ENCODE peak calls at places on chromosomes 11 and 22, in eight cellular contexts. One of them, this sample, is unnamed.

GRCh38 chr11:10432971-10433370 is 22.1 kb upstream of the AMPD3 start:
- DNase-seq in uterus: no peak
- DNase-seq in IMR-90: no peak
- DNase-seq in right lobe of liver: no peak
- DNase-seq in suprapubic skin: no peak
- DNase-seq in adrenal gland: no peak
- DNase-seq in HepG2: no peak
- DNase-seq in heart left ventricle: no peak
- DNase-seq in this sample: no peak

GRCh38 chr11:72239849-72240460 is 4.0 kb downstream of the PHOX2A start:
- DNase-seq in uterus: peak
- DNase-seq in IMR-90: no peak
- DNase-seq in right lobe of liver: peak
- DNase-seq in suprapubic skin: peak
- DNase-seq in adrenal gland: peak
- DNase-seq in HepG2: no peak
- DNase-seq in heart left ventricle: peak
- DNase-seq in this sample: peak

GRCh38 chr11:126502159-126502558 is 146.7 kb downstream of the ST3GAL4 start:
- DNase-seq in uterus: no peak
- DNase-seq in IMR-90: no peak
- DNase-seq in right lobe of liver: no peak
- DNase-seq in suprapubic skin: no peak
- DNase-seq in adrenal gland: no peak
- DNase-seq in HepG2: no peak
- DNase-seq in heart left ventricle: no peak
- DNase-seq in this sample: no peak

GRCh38 chr11:72038491-72038890 is 39.8 kb downstream of the IL18BP start:
- DNase-seq in uterus: peak
- DNase-seq in IMR-90: peak
- DNase-seq in right lobe of liver: no peak
- DNase-seq in suprapubic skin: peak
- DNase-seq in adrenal gland: peak
- DNase-seq in HepG2: no peak
- DNase-seq in heart left ventricle: peak
- DNase-seq in this sample: peak

GRCh38 chr11:126718319-126718718 is 282.3 kb downstream of the KIRREL3 start:
- DNase-seq in uterus: no peak
- DNase-seq in IMR-90: peak
- DNase-seq in right lobe of liver: no peak
- DNase-seq in suprapubic skin: no peak
- DNase-seq in adrenal gland: no peak
- DNase-seq in HepG2: no peak
- DNase-seq in heart left ventricle: no peak
- DNase-seq in this sample: no peak

GRCh38 chr11:124310746-124311145 is 3.0 kb downstream of the OR8D1 start:
- DNase-seq in uterus: no peak
- DNase-seq in IMR-90: peak
- DNase-seq in right lobe of liver: no peak
- DNase-seq in suprapubic skin: no peak
- DNase-seq in adrenal gland: no peak
- DNase-seq in HepG2: no peak
- DNase-seq in heart left ventricle: no peak
- DNase-seq in this sample: no peak

GRCh38 chr11:118615996-118616395 is 8.6 kb downstream of the PHLDB1 start:
- DNase-seq in uterus: peak
- DNase-seq in IMR-90: no peak
- DNase-seq in right lobe of liver: no peak
- DNase-seq in suprapubic skin: peak
- DNase-seq in adrenal gland: no peak
- DNase-seq in HepG2: no peak
- DNase-seq in heart left ventricle: no peak
- DNase-seq in this sample: no peak

GRCh38 chr11:34632105-34632780 is 11.3 kb downstream of the EHF start:
- DNase-seq in uterus: no peak
- DNase-seq in IMR-90: no peak
- DNase-seq in right lobe of liver: no peak
- DNase-seq in suprapubic skin: no peak
- DNase-seq in adrenal gland: peak
- DNase-seq in HepG2: no peak
- DNase-seq in heart left ventricle: peak
- DNase-seq in this sample: peak

GRCh38 chr11:7869467-7869866 is 61.6 kb downstream of the OR10A6 start:
- DNase-seq in uterus: no peak
- DNase-seq in IMR-90: no peak
- DNase-seq in right lobe of liver: no peak
- DNase-seq in suprapubic skin: no peak
- DNase-seq in adrenal gland: no peak
- DNase-seq in HepG2: peak
- DNase-seq in heart left ventricle: no peak
- DNase-seq in this sample: no peak

GRCh38 chr22:19509923-19510322 is 14.3 kb downstream of the CLDN5 start:
- DNase-seq in uterus: no peak
- DNase-seq in IMR-90: no peak
- DNase-seq in right lobe of liver: no peak
- DNase-seq in suprapubic skin: no peak
- DNase-seq in adrenal gland: no peak
- DNase-seq in HepG2: no peak
- DNase-seq in heart left ventricle: no peak
- DNase-seq in this sample: no peak

GRCh38 chr11:119957951-119958350 is 180.0 kb downstream of the TRIM29 start:
- DNase-seq in uterus: no peak
- DNase-seq in IMR-90: no peak
- DNase-seq in right lobe of liver: no peak
- DNase-seq in suprapubic skin: no peak
- DNase-seq in adrenal gland: no peak
- DNase-seq in HepG2: no peak
- DNase-seq in heart left ventricle: no peak
- DNase-seq in this sample: no peak
- TF ChIP-seq POLR2A in uterus: no peak
- TF ChIP-seq POLR2A in IMR-90: no peak
- TF ChIP-seq POLR2A in right lobe of liver: no peak
- TF ChIP-seq POLR2A in suprapubic skin: no peak
- TF ChIP-seq POLR2A in adrenal gland: no peak
- TF ChIP-seq POLR2A in HepG2: no peak
- TF ChIP-seq POLR2A in heart left ventricle: no peak
- TF ChIP-seq POLR2A in this sample: no peak

GRCh38 chr11:1572200-1573076 is at the start of gene DUSP8:
- DNase-seq in uterus: peak
- DNase-seq in IMR-90: peak
- DNase-seq in right lobe of liver: peak
- DNase-seq in suprapubic skin: peak
- DNase-seq in adrenal gland: peak
- DNase-seq in HepG2: peak
- DNase-seq in heart left ventricle: peak
- DNase-seq in this sample: peak
- H3K27ac ChIP-seq in uterus: peak
- H3K27ac ChIP-seq in IMR-90: peak
- H3K27ac ChIP-seq in right lobe of liver: peak
- H3K27ac ChIP-seq in suprapubic skin: peak
- H3K27ac ChIP-seq in adrenal gland: no peak
- H3K27ac ChIP-seq in HepG2: no peak
- H3K27ac ChIP-seq in heart left ventricle: peak
- H3K27ac ChIP-seq in this sample: peak

GRCh38 chr11:61816736-61817455 is at the start of gene FADS1:
- DNase-seq in uterus: peak
- DNase-seq in IMR-90: peak
- DNase-seq in right lobe of liver: peak
- DNase-seq in suprapubic skin: peak
- DNase-seq in adrenal gland: peak
- DNase-seq in HepG2: peak
- DNase-seq in heart left ventricle: peak
- DNase-seq in this sample: peak
- TF ChIP-seq POLR2A in uterus: peak
- TF ChIP-seq POLR2A in IMR-90: peak
- TF ChIP-seq POLR2A in right lobe of liver: peak
- TF ChIP-seq POLR2A in suprapubic skin: no peak
- TF ChIP-seq POLR2A in adrenal gland: peak
- TF ChIP-seq POLR2A in HepG2: no peak
- TF ChIP-seq POLR2A in heart left ventricle: no peak
- TF ChIP-seq POLR2A in this sample: peak

GRCh38 chr11:130191896-130192295 is 32.3 kb downstream of the ST14 start:
- DNase-seq in uterus: no peak
- DNase-seq in IMR-90: no peak
- DNase-seq in right lobe of liver: no peak
- DNase-seq in suprapubic skin: no peak
- DNase-seq in adrenal gland: no peak
- DNase-seq in HepG2: no peak
- DNase-seq in heart left ventricle: no peak
- DNase-seq in this sample: no peak
- H3K27ac ChIP-seq in uterus: no peak
- H3K27ac ChIP-seq in IMR-90: no peak
- H3K27ac ChIP-seq in right lobe of liver: no peak
- H3K27ac ChIP-seq in suprapubic skin: no peak
- H3K27ac ChIP-seq in adrenal gland: no peak
- H3K27ac ChIP-seq in HepG2: peak
- H3K27ac ChIP-seq in heart left ventricle: no peak
- H3K27ac ChIP-seq in this sample: no peak

GRCh38 chr22:36505998-36506635 is 723 bp downstream of the FOXRED2 start:
- DNase-seq in uterus: peak
- DNase-seq in IMR-90: no peak
- DNase-seq in right lobe of liver: no peak
- DNase-seq in suprapubic skin: no peak
- DNase-seq in adrenal gland: no peak
- DNase-seq in HepG2: no peak
- DNase-seq in heart left ventricle: no peak
- DNase-seq in this sample: peak

GRCh38 chr22:36510966-36511881 is 4.4 kb upstream of the FOXRED2 start:
- DNase-seq in uterus: peak
- DNase-seq in IMR-90: peak
- DNase-seq in right lobe of liver: no peak
- DNase-seq in suprapubic skin: no peak
- DNase-seq in adrenal gland: peak
- DNase-seq in HepG2: peak
- DNase-seq in heart left ventricle: no peak
- DNase-seq in this sample: peak

GRCh38 chr22:36510384-36510783 is 3.5 kb upstream of the FOXRED2 start:
- DNase-seq in uterus: no peak
- DNase-seq in IMR-90: no peak
- DNase-seq in right lobe of liver: peak
- DNase-seq in suprapubic skin: no peak
- DNase-seq in adrenal gland: no peak
- DNase-seq in HepG2: no peak
- DNase-seq in heart left ventricle: no peak
- DNase-seq in this sample: no peak

GRCh38 chr22:36507518-36508010 is 724 bp upstream of the FOXRED2 start:
- DNase-seq in uterus: no peak
- DNase-seq in IMR-90: no peak
- DNase-seq in right lobe of liver: no peak
- DNase-seq in suprapubic skin: no peak
- DNase-seq in adrenal gland: no peak
- DNase-seq in HepG2: no peak
- DNase-seq in heart left ventricle: no peak
- DNase-seq in this sample: no peak

GRCh38 chr22:36506637-36507517 is at the start of gene FOXRED2:
- DNase-seq in uterus: peak
- DNase-seq in IMR-90: peak
- DNase-seq in right lobe of liver: peak
- DNase-seq in suprapubic skin: peak
- DNase-seq in adrenal gland: peak
- DNase-seq in HepG2: peak
- DNase-seq in heart left ventricle: peak
- DNase-seq in this sample: peak
- TF ChIP-seq POLR2A in uterus: peak
- TF ChIP-seq POLR2A in IMR-90: peak
- TF ChIP-seq POLR2A in right lobe of liver: peak
- TF ChIP-seq POLR2A in suprapubic skin: no peak
- TF ChIP-seq POLR2A in adrenal gland: peak
- TF ChIP-seq POLR2A in HepG2: peak
- TF ChIP-seq POLR2A in heart left ventricle: no peak
- TF ChIP-seq POLR2A in this sample: peak